ENCODE peak calls at places on chromosomes 1 and 21, in ten cellular contexts. P, D, C, A, I, T, O, E, K and U are unnamed samples.

GRCh38 chr1:180157108-180157507 is 2.4 kb downstream of the QSOX1 start:
- DNase-seq in P (no peak), D (no peak), C (no peak), A (no peak), I (no peak), T (no peak), O (no peak), E (no peak), K (no peak), U (no peak)

GRCh38 chr1:224582041-224582440 is 34.1 kb upstream of the CNIH3 start:
- DNase-seq in P (no peak), D (no peak), C (no peak), A (no peak), I (no peak), T (no peak), O (no peak), E (no peak), K (no peak), U (no peak)

GRCh38 chr1:25017436-25018109 is 87.5 kb upstream of the RUNX3 start:
- DNase-seq in P (no peak), D (no peak), C (no peak), A (no peak), I (no peak), T (no peak), O (no peak), E (no peak), K (no peak), U (no peak)

GRCh38 chr1:238647877-238648276 is 738.5 kb upstream of the CHRM3 start:
- DNase-seq in P (no peak), D (no peak), C (no peak), A (peak), I (no peak), T (no peak), O (no peak), E (no peak), K (no peak), U (no peak)

GRCh38 chr21:44598031-44598430 is 2.4 kb upstream of the KRTAP10-7 start:
- DNase-seq in P (no peak), D (no peak), C (no peak), A (no peak), I (no peak), T (no peak), O (no peak), E (no peak), K (no peak), U (no peak)

GRCh38 chr1:100075773-100076172 is 57.0 kb downstream of the SASS6 start:
- DNase-seq in P (no peak), D (no peak), C (no peak), A (no peak), I (peak), T (no peak), O (no peak), E (no peak), K (no peak), U (no peak)

GRCh38 chr1:190578015-190578414 is 100.4 kb upstream of the BRINP3 start:
- DNase-seq in P (no peak), D (no peak), C (no peak), A (no peak), I (no peak), T (no peak), O (no peak), E (no peak), K (no peak), U (no peak)

GRCh38 chr21:27426196-27426595 is 459.3 kb upstream of the ADAMTS5 start:
- DNase-seq in P (no peak), D (no peak), C (no peak), A (no peak), I (no peak), T (no peak), O (no peak), E (no peak), K (no peak), U (no peak)

GRCh38 chr1:209755926-209756607 is at the start of gene TRAF3IP3:
- DNase-seq in P (no peak), D (peak), C (no peak), A (no peak), I (peak), T (peak), O (no peak), E (no peak), K (peak), U (peak)

GRCh38 chr1:42801832-42802483 is 15.0 kb upstream of the ERMAP start:
- DNase-seq in P (no peak), D (no peak), C (no peak), A (no peak), I (no peak), T (no peak), O (no peak), E (no peak), K (no peak), U (no peak)

GRCh38 chr1:222634180-222635013 is 16.5 kb downstream of the MIA3 start:
- DNase-seq in P (peak), D (no peak), C (peak), A (peak), I (peak), T (peak), O (peak), E (no peak), K (no peak), U (no peak)

GRCh38 chr1:245997471-245998258 is 509.4 kb downstream of the SMYD3 start:
- DNase-seq in P (no peak), D (no peak), C (peak), A (no peak), I (no peak), T (no peak), O (no peak), E (no peak), K (no peak), U (peak)

GRCh38 chr1:113758631-113759340 is 500 bp downstream of the PHTF1 start:
- DNase-seq in P (peak), D (peak), C (peak), A (peak), I (peak), T (peak), O (peak), E (peak), K (no peak), U (peak)

GRCh38 chr1:183506561-183506960 is 34.3 kb downstream of the SMG7 start:
- DNase-seq in P (no peak), D (no peak), C (no peak), A (no peak), I (no peak), T (no peak), O (no peak), E (no peak), K (no peak), U (no peak)

GRCh38 chr1:60149254-60149653 is 75.7 kb upstream of the C1orf87 start:
- DNase-seq in P (no peak), D (peak), C (peak), A (no peak), I (no peak), T (no peak), O (peak), E (peak), K (no peak), U (peak)

GRCh38 chr1:16324456-16324890 is 27.8 kb downstream of the FBXO42 start:
- DNase-seq in P (peak), D (peak), C (peak), A (no peak), I (no peak), T (no peak), O (no peak), E (no peak), K (no peak), U (no peak)

GRCh38 chr1:51789342-51789741 is 89.2 kb downstream of the NRDC start:
- DNase-seq in P (no peak), D (no peak), C (no peak), A (no peak), I (no peak), T (no peak), O (no peak), E (no peak), K (no peak), U (no peak)
- TF ChIP-seq POLR2A in P (no peak), D (no peak), C (no peak), A (no peak), I (no peak), T (no peak), O (no peak), E (no peak), K (no peak), U (no peak)

DNA sequence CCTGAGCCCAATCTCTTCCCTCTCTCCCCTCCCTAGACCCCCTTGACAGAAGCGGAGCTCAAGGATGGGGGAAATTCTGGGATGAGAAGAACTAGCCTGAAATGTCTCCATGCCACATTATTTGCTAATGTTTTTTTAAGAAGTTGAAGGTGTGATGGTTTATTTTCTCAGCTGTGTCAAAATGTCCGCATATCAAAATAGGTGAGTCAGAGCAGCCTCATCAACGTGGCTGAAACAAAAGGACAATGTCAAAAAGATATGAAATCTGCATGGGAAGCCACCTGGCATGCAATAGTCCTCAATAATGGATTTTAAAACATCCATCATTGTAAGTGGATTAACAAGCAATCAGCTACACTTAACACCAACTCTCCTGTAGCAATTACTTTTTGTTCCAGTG is 101.4 kb downstream of the BEND5 start:
- DNase-seq in P (no peak), D (no peak), C (no peak), A (no peak), I (no peak), T (no peak), O (no peak), E (no peak), K (no peak), U (no peak)
- TF ChIP-seq POLR2A in P (no peak), D (no peak), C (no peak), A (no peak), I (no peak), T (no peak), O (no peak), E (no peak), K (no peak), U (no peak)

DNA sequence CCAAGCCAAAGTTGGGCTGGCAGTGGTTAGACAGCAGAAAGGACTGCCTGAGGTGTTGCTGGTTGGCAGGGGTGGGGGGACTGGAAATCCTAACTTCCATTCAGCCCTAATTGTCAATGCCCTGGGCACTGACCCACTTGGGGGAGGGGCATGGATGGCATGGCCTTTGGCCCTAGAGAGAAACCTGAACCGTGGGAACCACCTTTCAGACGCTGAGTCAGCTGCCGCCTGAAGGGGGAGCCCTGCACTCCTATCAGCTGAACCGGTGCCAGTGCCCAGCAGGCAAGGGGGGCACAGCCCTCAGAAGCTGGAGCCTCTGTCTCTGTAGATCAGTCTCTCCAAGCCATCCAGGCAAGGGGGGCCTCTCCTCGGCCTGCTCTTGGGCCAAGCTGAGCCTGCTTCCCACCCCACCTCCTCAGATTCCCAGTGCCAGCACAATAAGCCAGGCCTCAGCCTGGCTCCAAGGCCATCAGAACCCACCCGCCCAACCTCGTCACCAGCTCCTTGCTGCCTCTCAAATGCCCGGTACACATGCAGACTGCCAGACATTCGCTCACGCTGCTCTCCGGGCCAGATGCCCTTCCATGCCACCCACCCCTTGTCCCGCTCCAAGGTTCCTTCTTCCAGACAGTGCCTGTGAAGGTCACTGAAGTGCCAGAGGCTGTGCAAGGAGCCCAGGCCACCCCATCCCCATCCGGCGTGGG is 11.6 kb downstream of the TINAGL1 start:
- DNase-seq in P (peak), D (peak), C (peak), A (peak), I (peak), T (peak), O (peak), E (peak), K (no peak), U (peak)
- TF ChIP-seq POLR2A in P (peak), D (no peak), C (peak), A (no peak), I (no peak), T (no peak), O (peak), E (no peak), K (no peak), U (no peak)

GRCh38 chr1:33001282-33001681 is 35.4 kb downstream of the AK2 start:
- DNase-seq in P (no peak), D (no peak), C (no peak), A (no peak), I (no peak), T (no peak), O (no peak), E (no peak), K (no peak), U (no peak)

GRCh38 chr1:32998997-32999396 is 34.4 kb upstream of the RNF19B start:
- DNase-seq in P (no peak), D (no peak), C (no peak), A (no peak), I (no peak), T (no peak), O (peak), E (peak), K (no peak), U (peak)

GRCh38 chr1:32998009-32998555 is 33.5 kb upstream of the RNF19B start:
- DNase-seq in P (no peak), D (no peak), C (no peak), A (no peak), I (no peak), T (no peak), O (no peak), E (no peak), K (no peak), U (no peak)

GRCh38 chr1:33002006-33002405 is 34.7 kb downstream of the AK2 start:
- DNase-seq in P (no peak), D (no peak), C (no peak), A (no peak), I (no peak), T (no peak), O (no peak), E (no peak), K (no peak), U (no peak)

DNA sequence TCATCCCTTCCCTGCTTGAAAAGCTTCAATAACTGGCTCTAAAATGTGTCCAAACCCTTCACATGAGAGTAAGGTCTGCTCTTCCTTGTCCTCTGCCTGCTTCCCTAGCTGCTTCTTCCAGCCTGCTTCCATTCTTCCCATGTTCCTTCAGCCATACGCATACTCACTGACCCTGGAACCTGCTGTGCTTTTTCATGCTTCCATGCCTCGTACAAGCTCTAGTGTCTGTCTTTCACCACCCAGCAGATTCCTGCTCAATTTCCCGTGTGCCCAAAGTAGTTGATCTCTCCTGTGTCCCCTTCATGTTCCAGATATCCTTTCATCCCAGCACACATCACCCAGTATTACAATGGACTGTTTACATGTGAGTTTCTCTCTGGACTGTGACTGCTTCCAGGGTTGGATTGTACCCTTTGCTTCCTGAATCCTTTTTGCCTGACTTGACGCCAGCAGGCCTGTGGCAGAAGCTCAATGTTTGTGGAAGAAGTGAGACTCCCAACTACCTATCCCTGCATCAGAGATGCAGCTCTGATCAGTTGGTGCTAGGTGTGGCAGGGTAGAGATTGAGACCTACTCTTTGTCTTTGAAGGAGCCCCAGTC is 35.9 kb upstream of the RNF19B start:
- DNase-seq in P (no peak), D (no peak), C (no peak), A (no peak), I (no peak), T (no peak), O (no peak), E (no peak), K (no peak), U (no peak)
- TF ChIP-seq POLR2A in P (no peak), D (no peak), C (no peak), A (no peak), I (no peak), T (no peak), O (no peak), E (no peak), K (no peak), U (no peak)

GRCh38 chr1:111658622-111659021 is 39.0 kb downstream of the RAP1A start:
- DNase-seq in P (no peak), D (no peak), C (no peak), A (no peak), I (no peak), T (no peak), O (no peak), E (no peak), K (no peak), U (no peak)

GRCh38 chr1:111653695-111654094 is 34.1 kb downstream of the RAP1A start:
- DNase-seq in P (no peak), D (no peak), C (no peak), A (no peak), I (no peak), T (no peak), O (no peak), E (no peak), K (no peak), U (no peak)

GRCh38 chr1:111654839-111655238 is 35.2 kb downstream of the RAP1A start:
- DNase-seq in P (no peak), D (no peak), C (no peak), A (no peak), I (no peak), T (peak), O (no peak), E (no peak), K (no peak), U (no peak)

GRCh38 chr1:111660204-111661150 is 40.9 kb downstream of the RAP1A start:
- DNase-seq in P (no peak), D (no peak), C (no peak), A (no peak), I (no peak), T (no peak), O (no peak), E (no peak), K (no peak), U (no peak)

GRCh38 chr1:111656093-111657017 is 36.8 kb downstream of the RAP1A start:
- DNase-seq in P (peak), D (peak), C (peak), A (peak), I (no peak), T (no peak), O (peak), E (no peak), K (no peak), U (no peak)
- TF ChIP-seq POLR2A in P (no peak), D (no peak), C (no peak), A (no peak), I (no peak), T (no peak), O (no peak), E (peak), K (no peak), U (no peak)

GRCh38 chr1:243394610-243395490 is 139.0 kb downstream of the SDCCAG8 start:
- DNase-seq in P (no peak), D (no peak), C (no peak), A (no peak), I (no peak), T (no peak), O (no peak), E (no peak), K (no peak), U (no peak)
- TF ChIP-seq POLR2A in P (no peak), D (no peak), C (no peak), A (no peak), I (no peak), T (no peak), O (no peak), E (no peak), K (no peak), U (no peak)